ENCODE peak calls at places on chromosomes 6 and 20, in six cellular contexts. G is stomach, R is breast epithelium, X is spleen, F is transverse colon, K is GM12891. N is an unnamed sample.

GRCh38 chr20:48405909-48406308 is 421.9 kb downstream of the PREX1 start:
- DNase-seq in G (no peak), R (no peak), X (no peak), F (no peak), K (no peak), N (no peak)

GRCh38 chr6:170404036-170404435 is 97.5 kb downstream of the FAM120B start:
- DNase-seq in G (no peak), R (no peak), X (no peak), F (no peak), K (no peak), N (no peak)

GRCh38 chr6:107822154-107823046 is 1.7 kb downstream of the SCML4 start:
- DNase-seq in G (no peak), R (no peak), X (no peak), F (peak), K (peak), N (peak)

GRCh38 chr6:99490608-99491007 is 24.6 kb downstream of the USP45 start:
- DNase-seq in G (no peak), R (no peak), X (no peak), F (peak), K (no peak), N (no peak)

GRCh38 chr6:33885121-33886057 is 81.6 kb upstream of the MLN start:
- DNase-seq in G (no peak), R (no peak), X (no peak), F (peak), K (no peak), N (no peak)

GRCh38 chr6:144365176-144365710 is 80.1 kb downstream of the UTRN start:
- DNase-seq in G (no peak), R (no peak), X (no peak), F (no peak), K (no peak), N (no peak)

GRCh38 chr6:1001655-1002349 is 308.9 kb upstream of the EXOC2 start:
- DNase-seq in G (no peak), R (no peak), X (no peak), F (no peak), K (peak), N (no peak)

GRCh38 chr6:87706187-87706966 is 4.3 kb upstream of the AKIRIN2 start:
- DNase-seq in G (no peak), R (no peak), X (no peak), F (no peak), K (no peak), N (no peak)

GRCh38 chr20:34808583-34808982 is 16.9 kb downstream of the NCOA6 start:
- DNase-seq in G (no peak), R (no peak), X (no peak), F (no peak), K (no peak), N (no peak)

GRCh38 chr6:31401403-31401802 is 2.0 kb upstream of the MICA start:
- DNase-seq in G (peak), R (no peak), X (no peak), F (peak), K (no peak), N (no peak)

GRCh38 chr6:168837231-168837903 is 396.4 kb downstream of the SMOC2 start:
- DNase-seq in G (no peak), R (no peak), X (no peak), F (no peak), K (no peak), N (no peak)

GRCh38 chr6:34151321-34152041 is 5.6 kb upstream of the GRM4 start:
- DNase-seq in G (no peak), R (peak), X (peak), F (no peak), K (no peak), N (peak)

GRCh38 chr20:14446446-14446845 is 109.0 kb upstream of the FLRT3 start:
- DNase-seq in G (no peak), R (no peak), X (no peak), F (no peak), K (no peak), N (no peak)

GRCh38 chr20:37353285-37353849 is 7.4 kb downstream of the SRC start:
- DNase-seq in G (no peak), R (no peak), X (peak), F (no peak), K (no peak), N (peak)

GRCh38 chr6:137945149-137945498 is 78.1 kb downstream of the TNFAIP3 start:
- DNase-seq in G (no peak), R (no peak), X (no peak), F (no peak), K (no peak), N (no peak)

GRCh38 chr6:118644007-118644406 is 7.4 kb downstream of the CEP85L start:
- DNase-seq in G (no peak), R (no peak), X (no peak), F (no peak), K (no peak), N (no peak)

GRCh38 chr6:43953794-43954310 is 173.4 kb downstream of the MRPL14 start:
- DNase-seq in G (no peak), R (no peak), X (no peak), F (no peak), K (no peak), N (no peak)

GRCh38 chr6:111865049-111865585 is 8.1 kb downstream of the FYN start:
- DNase-seq in G (no peak), R (no peak), X (no peak), F (no peak), K (no peak), N (no peak)
- TF ChIP-seq POLR2AphosphoS5 in G (no peak), R (no peak), X (no peak), F (no peak), K (no peak), N (no peak)

GRCh38 chr20:652611-653109 is 340 bp downstream of the SRXN1 start:
- DNase-seq in G (peak), R (no peak), X (peak), F (peak), K (no peak), N (no peak)

GRCh38 chr20:653590-654426 is 808 bp upstream of the SRXN1 start:
- DNase-seq in G (no peak), R (no peak), X (no peak), F (peak), K (no peak), N (no peak)

GRCh38 chr20:654427-654770 is 1.4 kb upstream of the SRXN1 start:
- DNase-seq in G (no peak), R (no peak), X (no peak), F (no peak), K (no peak), N (no peak)

GRCh38 chr20:651713-652610 is 1.0 kb downstream of the SRXN1 start:
- DNase-seq in G (no peak), R (no peak), X (no peak), F (peak), K (no peak), N (no peak)

DNA sequence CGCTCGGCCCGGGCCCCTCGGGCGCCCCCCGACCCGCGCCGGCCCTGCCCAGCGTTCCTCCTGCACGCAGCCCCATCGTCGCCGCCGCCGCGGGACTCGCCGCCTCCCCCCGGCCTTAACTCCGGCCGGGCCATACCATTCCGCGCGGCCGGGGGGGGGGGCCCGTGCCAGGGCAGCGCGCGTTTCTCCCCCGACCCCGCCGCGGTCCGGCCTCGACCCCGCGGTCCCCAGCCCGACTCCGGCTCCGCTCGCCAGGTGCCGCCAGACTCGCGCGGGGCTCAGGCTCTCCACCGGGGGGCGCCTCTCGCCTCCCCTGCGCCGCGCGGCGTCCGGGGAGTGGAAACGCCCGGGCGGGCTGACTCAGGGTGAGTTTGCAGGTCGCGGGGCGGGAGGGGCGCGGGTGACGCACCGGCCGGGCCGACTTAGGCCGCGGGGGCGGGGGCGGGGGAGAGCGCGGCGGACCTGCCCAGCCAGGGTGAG is at the start of gene SRXN1:
- DNase-seq in G (peak), R (peak), X (peak), F (peak), K (peak), N (peak)
- TF ChIP-seq POLR2A in G (no peak), R (no peak), X (no peak), F (no peak), K (no peak), N (peak)

GRCh38 chr20:18466894-18467678 is at the start of the genes DZANK1 and POLR3F:
- DNase-seq in G (peak), R (peak), X (peak), F (peak), K (peak), N (peak)

GRCh38 chr20:18465536-18466200 is 1.2 kb downstream of the DZANK1 start:
- DNase-seq in G (no peak), R (no peak), X (no peak), F (no peak), K (no peak), N (no peak)

GRCh38 chr20:18466574-18466893 is 296 bp downstream of the DZANK1 start:
- DNase-seq in G (no peak), R (no peak), X (no peak), F (no peak), K (no peak), N (no peak)
- TF ChIP-seq POLR2AphosphoS5 in G (no peak), R (no peak), X (no peak), F (no peak), K (no peak), N (no peak)

DNA sequence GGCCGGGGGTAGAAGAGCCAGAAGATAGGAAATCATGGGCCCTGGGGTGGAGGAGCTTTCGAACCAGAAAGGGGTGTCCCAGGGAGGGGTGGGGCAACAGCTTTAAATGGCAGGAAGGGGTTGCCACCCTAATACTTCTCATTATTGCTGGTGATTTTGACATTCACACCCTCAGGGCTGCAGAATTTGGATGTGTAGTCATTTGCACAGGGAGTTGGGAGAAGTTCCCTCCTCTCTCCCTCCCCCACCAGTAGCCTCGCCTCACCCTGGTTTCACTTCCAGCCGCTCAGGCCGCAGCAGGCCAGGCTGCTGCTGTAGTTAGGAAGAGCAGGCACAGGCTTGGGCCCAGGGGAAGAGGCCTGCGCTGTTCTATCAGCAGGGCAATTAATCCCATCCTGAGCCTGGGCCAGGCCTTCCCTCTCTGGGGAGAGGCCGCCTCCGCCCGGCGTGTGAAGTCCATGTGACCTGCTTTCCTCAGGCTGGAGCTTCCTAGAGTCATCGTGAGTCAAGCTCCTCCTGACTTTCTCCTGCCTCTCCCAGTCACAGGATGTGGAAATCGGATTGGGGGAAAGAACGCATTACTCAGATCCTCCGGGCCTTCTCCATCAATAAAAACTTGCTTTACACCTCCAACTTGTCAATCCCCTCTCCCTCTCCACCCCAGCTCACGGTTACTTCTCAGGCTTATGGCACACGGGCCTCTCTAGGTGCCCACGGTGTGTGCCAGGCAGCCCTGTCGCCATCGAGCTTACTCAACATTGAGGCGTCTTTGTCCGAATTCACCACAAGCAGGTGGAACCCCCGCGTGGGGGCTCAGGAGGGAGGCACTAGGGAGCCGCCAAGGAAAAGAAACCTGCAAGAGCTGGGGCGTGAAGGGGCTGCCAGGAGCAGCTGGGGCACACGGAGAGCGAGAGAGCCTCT is 7.8 kb downstream of the ADTRP start:
- DNase-seq in G (peak), R (peak), X (peak), F (peak), K (no peak), N (peak)
- TF ChIP-seq POLR2A in G (no peak), R (no peak), X (no peak), F (peak), K (no peak), N (no peak)

GRCh38 chr6:125983246-125983945 is 2.9 kb upstream of the TRMT11 start:
- DNase-seq in G (no peak), R (no peak), X (no peak), F (no peak), K (no peak), N (no peak)
- TF ChIP-seq POLR2AphosphoS5 in G (no peak), R (no peak), X (no peak), F (no peak), K (no peak), N (no peak)

N was measured in GM12892.